ENCODE peak calls at places on chromosomes 4 and X, in eight cellular contexts. Q, N, F, L, E, R, Y and H are unnamed samples.

GRCh38 chr4:76703676-76704075 is 194.3 kb downstream of the SOWAHB start:
- DNase-seq in N (no peak), F (peak; percentile 38), L (peak; percentile 40), E (peak; percentile 19), Q (no peak), R (no peak), Y (no peak), H (peak; percentile 66)

GRCh38 chrX:30313322-30313721 is 4.1 kb upstream of the NR0B1 start:
- DNase-seq in Y (no peak), Q (peak; percentile 25), F (no peak), N (no peak), L (no peak), R (no peak), E (no peak), H (no peak)

GRCh38 chr4:101346312-101346561 is 1.1 kb downstream of the PPP3CA start:
- DNase-seq in E (no peak), N (no peak), R (peak; percentile 68), F (no peak), L (no peak), Q (no peak), Y (no peak), H (no peak)

GRCh38 chr4:18917689-18918088 is 896.1 kb upstream of the LCORL start:
- DNase-seq in Y (no peak), E (no peak), L (peak; percentile 65), N (no peak), F (no peak), Q (no peak), R (no peak), H (no peak)

GRCh38 chr4:146477054-146477453 is 44.7 kb downstream of the SLC10A7 start:
- DNase-seq in L (no peak), Q (no peak), N (no peak), E (no peak), R (no peak), Y (no peak), F (peak; percentile 10), H (no peak)

GRCh38 chrX:130539721-130540321 is 138.0 kb downstream of the RBMX2 start:
- DNase-seq in Y (peak; percentile 69), N (peak; percentile 65), Q (peak; percentile 54), R (peak; percentile 47), E (peak; percentile 27), F (peak; percentile 71), L (peak; percentile 63), H (peak; percentile 36)

GRCh38 chr4:81426770-81427604 is 44.7 kb downstream of the RASGEF1B start:
- DNase-seq in L (no peak), Q (no peak), N (peak; percentile 65), E (no peak), F (no peak), R (no peak), Y (no peak), H (no peak)

GRCh38 chr4:71184195-71184781 is 154.5 kb upstream of the SLC4A4 start:
- DNase-seq in N (peak; percentile 84), L (peak; percentile 80), E (peak; percentile 63), R (peak; percentile 48), Q (peak; percentile 73), F (peak; percentile 84), Y (peak; percentile 80), H (no peak)

GRCh38 chr4:11223261-11223660 is 205.4 kb downstream of the HS3ST1 start:
- DNase-seq in L (no peak), F (no peak), R (no peak), E (no peak), Y (no peak), N (peak; percentile 4), Q (no peak), H (no peak)

GRCh38 chr4:34512631-34513030 is 1731.7 kb downstream of the ARAP2 start:
- DNase-seq in R (no peak), Q (no peak), L (no peak), F (no peak), N (peak; percentile 15), Y (no peak), E (no peak), H (no peak)

GRCh38 chr4:128163177-128164117 is 102.3 kb downstream of the LARP1B start:
- DNase-seq in N (peak; percentile 74), Y (no peak), E (peak; percentile 69), Q (peak; percentile 8), R (no peak), F (peak; percentile 64), L (peak; percentile 92), H (no peak)

GRCh38 chr4:81982846-81983540 is 390.8 kb downstream of the HNRNPD start:
- DNase-seq in E (no peak), Y (peak; percentile 91), Q (no peak), N (no peak), R (no peak), L (no peak), F (no peak), H (no peak)

GRCh38 chrX:40579139-40579538 is 1.6 kb upstream of the ATP6AP2 start:
- DNase-seq in L (no peak), Q (no peak), F (no peak), E (no peak), R (no peak), Y (no peak), N (no peak), H (no peak)

GRCh38 chr4:338759-339097 is 1.1 kb downstream of the ZNF141 start:
- DNase-seq in Q (no peak), R (no peak), N (peak; percentile 25), F (no peak), L (no peak), Y (no peak), E (no peak), H (no peak)

GRCh38 chr4:4610672-4611071 is 68.8 kb upstream of the STX18 start:
- DNase-seq in N (no peak), L (no peak), R (no peak), E (no peak), F (no peak), Y (no peak), Q (no peak), H (no peak)

GRCh38 chr4:4613641-4614286 is 71.9 kb upstream of the STX18 start:
- DNase-seq in R (no peak), L (no peak), F (peak; percentile 66), Q (no peak), Y (no peak), E (no peak), N (no peak), H (no peak)

GRCh38 chr4:4613126-4613465 is 71.2 kb upstream of the STX18 start:
- DNase-seq in L (no peak), R (no peak), N (no peak), Q (no peak), Y (no peak), E (no peak), F (no peak), H (no peak)

GRCh38 chr4:4618846-4619245 is 77.0 kb upstream of the STX18 start:
- DNase-seq in Q (no peak), Y (no peak), F (no peak), N (no peak), R (no peak), E (no peak), L (no peak), H (no peak)

GRCh38 chr4:4614925-4615678 is 73.3 kb upstream of the STX18 start:
- DNase-seq in E (no peak), F (peak; percentile 75), R (no peak), Y (no peak), Q (peak; percentile 42), N (no peak), L (no peak), H (no peak)
- H2AFZ ChIP-seq in E (no peak overlapping the region), F (peak overlapping the region; percentile 1), R (no peak overlapping the region), Y (no peak overlapping the region), Q (no peak overlapping the region), N (no peak overlapping the region), L (no peak overlapping the region), H (no peak overlapping the region)

GRCh38 chr4:17618926-17619325 is 4.5 kb downstream of the MED28 start:
- DNase-seq in F (no peak), N (no peak), R (no peak), L (no peak), Q (no peak), Y (no peak), E (no peak), H (no peak)

GRCh38 chr4:17623451-17624001 is 9.1 kb downstream of the MED28 start:
- DNase-seq in R (no peak), N (no peak), L (no peak), E (no peak), F (peak; percentile 78), Y (no peak), Q (no peak), H (no peak)

GRCh38 chr4:17616283-17616682 is 1.8 kb downstream of the MED28 start:
- DNase-seq in N (no peak), Y (no peak), L (no peak), Q (no peak), R (no peak), E (no peak), F (no peak), H (no peak)

GRCh38 chr4:17614416-17615299 is at the start of gene MED28:
- DNase-seq in N (peak; percentile 97), Q (peak; percentile 99), F (peak; percentile 99), R (peak; percentile 95), E (peak; percentile 87), L (peak; percentile 90), Y (peak; percentile 97), H (peak; percentile 81)

DNA sequence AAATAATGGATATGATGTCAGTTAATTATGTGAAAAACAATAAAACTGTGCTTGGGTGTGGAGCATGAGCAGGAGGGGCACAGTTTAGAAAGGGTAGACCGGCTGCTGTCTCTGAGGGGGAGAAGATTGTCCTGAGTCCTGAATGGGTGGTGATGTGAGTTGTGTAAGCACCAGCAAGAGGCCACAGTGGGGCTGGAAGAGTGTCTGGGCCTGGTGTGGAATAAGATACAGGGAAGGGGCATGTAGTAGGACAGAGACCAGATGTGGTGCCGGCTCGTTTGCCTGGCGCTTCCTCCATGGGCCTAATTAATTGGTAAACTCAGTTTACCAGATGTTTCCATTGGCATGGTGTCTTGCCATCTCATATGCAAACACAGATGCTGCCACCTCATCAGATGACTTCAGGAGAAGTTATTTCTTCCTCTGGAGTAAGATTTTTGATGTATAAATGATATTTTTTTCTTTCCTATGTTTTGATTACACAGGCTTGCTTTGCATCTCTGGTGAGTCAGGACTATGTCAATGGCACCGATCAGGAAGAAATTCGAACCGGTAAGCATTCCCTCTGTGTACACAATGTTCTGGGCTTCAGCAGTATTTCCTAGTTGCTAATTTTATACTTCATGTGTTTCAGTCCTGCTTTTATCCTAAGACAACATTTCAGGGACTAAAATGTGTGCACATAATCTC is 5.1 kb downstream of the MED28 start:
- DNase-seq in L (peak; percentile 34), Y (no peak), R (no peak), F (peak; percentile 57), E (no peak), N (no peak), Q (no peak), H (no peak)
- H3K4me1 ChIP-seq in L (peaks cover 12% of the 10 kb centered on the region), Y (peaks cover 9% of the 10 kb centered on the region), R (peaks cover 7% of the 10 kb centered on the region), F (peaks cover 29% of the 10 kb centered on the region), E (peaks cover 5% of the 10 kb centered on the region), N (peaks cover 10% of the 10 kb centered on the region), Q (peaks cover 13% of the 10 kb centered on the region), H (no peaks in the 10 kb centered on the region)

DNA sequence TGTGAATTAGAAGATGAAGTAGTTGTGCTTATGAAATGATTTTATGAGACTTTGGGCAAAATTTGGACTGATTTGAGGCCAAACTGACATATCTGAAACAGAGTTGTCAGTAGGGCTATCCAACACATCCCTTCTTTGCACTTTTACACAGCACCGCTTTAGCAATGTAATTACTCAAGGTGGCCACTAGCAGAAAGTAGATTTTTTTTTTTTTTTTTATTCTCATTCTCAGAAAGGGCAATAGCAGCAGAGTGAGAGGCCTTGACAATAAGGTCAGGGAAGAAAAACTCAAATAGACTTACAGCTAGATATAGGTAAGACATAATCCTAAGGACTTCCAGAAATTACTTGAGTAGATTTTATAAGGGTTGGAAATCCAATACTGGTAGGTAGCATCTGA is 414.3 kb downstream of the NAP1L3 start:
- DNase-seq in L (no peak), Q (no peak), R (no peak), E (no peak), F (no peak), Y (no peak), N (peak; percentile 11), H (no peak)
- H3K9me2 ChIP-seq in L (no peaks in the 10 kb centered on the region), Q (no peaks in the 10 kb centered on the region), R (no peaks in the 10 kb centered on the region), E (no peaks in the 10 kb centered on the region), F (no peaks in the 10 kb centered on the region), Y (no peaks in the 10 kb centered on the region), N (no peaks in the 10 kb centered on the region), H (no peaks in the 10 kb centered on the region)

GRCh38 chr4:36244257-36245084 is at the start of gene ARAP2:
- DNase-seq in N (peak; percentile 74), E (peak; percentile 61), Q (peak; percentile 90), Y (peak; percentile 77), F (peak; percentile 21), L (peak; percentile 87), R (peak; percentile 19), H (peak; percentile 76)
- H2AFZ ChIP-seq in N (peak within 1 kb of the TSS; percentile 98), E (peak within 1 kb of the TSS; percentile 49), Q (peak within 1 kb of the TSS; percentile 79), Y (peak within 1 kb of the TSS; percentile 85), F (peak within 1 kb of the TSS; percentile 66), L (peak within 1 kb of the TSS; percentile 93), R (no peak within 1 kb of the TSS), H (peak within 1 kb of the TSS; percentile 89)